ENCODE peak calls at places on chromosomes 11 and 22, in nine cellular contexts. A is HFFc6; N is iris pigment epithelial cell; X is progenitor cell of endocrine pancreas; L is NCI-H1105 treated with DMSO at 0.1 percent for 48 hours; Y is amniotic stem cell; I is activated T-helper 1 cell treated with anti-CD3 and anti-CD28 coated beads, Interleukin-12 subunit alpha, Interleukin-12 subunit beta, Interleukin-2, Interleukin-4 antibody, amounts not matched to agents 30 ng/mL and 10 ng/mL and 1 ng/mL, durations not matched to agents 14 hours and 24 hours and 36 hours; P is neural progenitor cell; B is GM18507. S is an unnamed sample.

GRCh38 chr11:5476184-5476819 is 12.2 kb upstream of the OR52D1 start:
- DNase-seq in I (peak; percentile 4), Y (peak; percentile 29), B (peak; percentile 8), X (peak; percentile 12), L (peak; percentile 34), P (peak; percentile 73), N (peak; percentile 49), A (peak; percentile 30), S (peak; percentile 71)

GRCh38 chr11:125778728-125779127 is at the start of gene PATE2:
- DNase-seq in A (no peak), Y (no peak), X (no peak), P (no peak), L (no peak), N (no peak), I (no peak), B (no peak), S (no peak)

GRCh38 chr11:79060081-79060480 is 380.7 kb downstream of the TENM4 start:
- DNase-seq in A (no peak), I (no peak), B (no peak), X (no peak), P (no peak), N (no peak), Y (no peak), L (no peak), S (no peak)

GRCh38 chr11:74696932-74697687 is 34.1 kb downstream of the CHRDL2 start:
- DNase-seq in I (no peak), L (no peak), B (no peak), N (peak; percentile 97), Y (no peak), A (peak; percentile 47), P (peak; percentile 11), X (no peak), S (peak; percentile 98)

GRCh38 chr11:117239295-117239694 is 6.8 kb downstream of the RNF214 start:
- DNase-seq in X (no peak), P (no peak), I (no peak), L (no peak), N (peak; percentile 99), Y (peak; percentile 59), A (peak; percentile 99), B (no peak), S (peak; percentile 92)

GRCh38 chr11:117094776-117095175 is 3.5 kb downstream of the SIK3 start:
- DNase-seq in N (no peak), B (no peak), I (no peak), Y (no peak), P (peak; percentile 32), A (no peak), L (peak; percentile 29), X (no peak), S (peak; percentile 49)

GRCh38 chr22:49607821-49608220 is 219.9 kb downstream of the BRD1 start:
- DNase-seq in Y (no peak), L (no peak), X (no peak), A (no peak), B (no peak), N (no peak), P (no peak), I (no peak), S (no peak)

GRCh38 chr22:24550028-24550901 is 4.7 kb downstream of the GUCD1 start:
- DNase-seq in Y (no peak), A (no peak), N (peak; percentile 14), B (no peak), X (no peak), I (no peak), L (no peak), P (no peak), S (peak; percentile 13)

GRCh38 chr11:61874460-61874809 is 16.9 kb downstream of the FADS3 start:
- DNase-seq in B (no peak), L (no peak), A (no peak), N (no peak), X (no peak), P (no peak), I (no peak), Y (no peak), S (no peak)

GRCh38 chr22:30526656-30527055 is 19.9 kb downstream of the SEC14L6 start:
- DNase-seq in I (no peak), B (no peak), N (no peak), L (no peak), P (no peak), A (no peak), X (no peak), Y (no peak), S (no peak)

GRCh38 chr11:111723595-111723994 is 42.6 kb downstream of the PPP2R1B start:
- DNase-seq in P (no peak), I (no peak), B (no peak), L (no peak), Y (no peak), N (no peak), X (no peak), A (no peak), S (no peak)